ENCODE peak calls at places on chromosome 14, in nine cellular contexts. One of them, this sample, is unnamed.

GRCh38 chr14:73342670-73343069 is 105.4 kb downstream of the PAPLN start:
- DNase-seq in A673: no peak
- DNase-seq in HepG2: no peak
- DNase-seq in suprapubic skin: no peak
- DNase-seq in CD8-positive, alpha-beta memory T cell: no peak
- DNase-seq in transverse colon: no peak
- DNase-seq in aorta: no peak
- DNase-seq in GM23248: no peak
- DNase-seq in heart left ventricle: no peak
- DNase-seq in this sample: no peak

GRCh38 chr14:94880140-94880539 is 110.2 kb upstream of the GSC start:
- DNase-seq in GM23248: no peak
- DNase-seq in CD8-positive, alpha-beta memory T cell: no peak
- DNase-seq in suprapubic skin: no peak
- DNase-seq in transverse colon: no peak
- DNase-seq in A673: no peak
- DNase-seq in heart left ventricle: no peak
- DNase-seq in HepG2: no peak
- DNase-seq in aorta: no peak
- DNase-seq in this sample: no peak

GRCh38 chr14:33280646-33281045 is 342.0 kb downstream of the NPAS3 start:
- DNase-seq in HepG2: no peak
- DNase-seq in transverse colon: no peak
- DNase-seq in aorta: no peak
- DNase-seq in suprapubic skin: no peak
- DNase-seq in heart left ventricle: no peak
- DNase-seq in A673: peak; percentile 69
- DNase-seq in GM23248: peak; percentile 67
- DNase-seq in CD8-positive, alpha-beta memory T cell: no peak
- DNase-seq in this sample: no peak

GRCh38 chr14:86091811-86092210 is 561.9 kb downstream of the FLRT2 start:
- DNase-seq in suprapubic skin: no peak
- DNase-seq in CD8-positive, alpha-beta memory T cell: no peak
- DNase-seq in HepG2: no peak
- DNase-seq in aorta: no peak
- DNase-seq in transverse colon: no peak
- DNase-seq in GM23248: no peak
- DNase-seq in heart left ventricle: no peak
- DNase-seq in A673: no peak
- DNase-seq in this sample: no peak

GRCh38 chr14:68526420-68527105 is 266.3 kb downstream of the ZFP36L1 start:
- DNase-seq in HepG2: no peak
- DNase-seq in GM23248: peak; percentile 67
- DNase-seq in transverse colon: no peak
- DNase-seq in suprapubic skin: peak; percentile 80
- DNase-seq in A673: no peak
- DNase-seq in heart left ventricle: peak; percentile 56
- DNase-seq in aorta: peak; percentile 90
- DNase-seq in CD8-positive, alpha-beta memory T cell: no peak
- DNase-seq in this sample: no peak

GRCh38 chr14:91398707-91399106 is 18.9 kb downstream of the CCDC88C start:
- DNase-seq in HepG2: no peak
- DNase-seq in GM23248: no peak
- DNase-seq in A673: no peak
- DNase-seq in CD8-positive, alpha-beta memory T cell: no peak
- DNase-seq in aorta: no peak
- DNase-seq in heart left ventricle: no peak
- DNase-seq in transverse colon: no peak
- DNase-seq in suprapubic skin: no peak
- DNase-seq in this sample: no peak

GRCh38 chr14:34701808-34702207 is 12.6 kb downstream of the CFL2 start:
- DNase-seq in A673: no peak
- DNase-seq in heart left ventricle: no peak
- DNase-seq in aorta: no peak
- DNase-seq in suprapubic skin: no peak
- DNase-seq in GM23248: no peak
- DNase-seq in transverse colon: no peak
- DNase-seq in CD8-positive, alpha-beta memory T cell: no peak
- DNase-seq in HepG2: no peak
- DNase-seq in this sample: no peak

GRCh38 chr14:41605550-41606248 is 977 bp upstream of the LRFN5 start:
- DNase-seq in aorta: no peak
- DNase-seq in A673: peak; percentile 84
- DNase-seq in heart left ventricle: peak; percentile 21
- DNase-seq in GM23248: peak; percentile 55
- DNase-seq in transverse colon: no peak
- DNase-seq in suprapubic skin: no peak
- DNase-seq in HepG2: no peak
- DNase-seq in CD8-positive, alpha-beta memory T cell: no peak
- DNase-seq in this sample: peak; percentile 69

GRCh38 chr14:71693373-71693772 is 238.9 kb upstream of the RGS6 start:
- DNase-seq in A673: peak; percentile 90
- DNase-seq in CD8-positive, alpha-beta memory T cell: no peak
- DNase-seq in aorta: no peak
- DNase-seq in transverse colon: no peak
- DNase-seq in HepG2: no peak
- DNase-seq in heart left ventricle: no peak
- DNase-seq in GM23248: peak; percentile 92
- DNase-seq in suprapubic skin: no peak
- DNase-seq in this sample: peak; percentile 92

GRCh38 chr14:32977913-32978312 is 39.2 kb downstream of the NPAS3 start:
- DNase-seq in aorta: no peak
- DNase-seq in A673: no peak
- DNase-seq in suprapubic skin: no peak
- DNase-seq in CD8-positive, alpha-beta memory T cell: no peak
- DNase-seq in HepG2: no peak
- DNase-seq in GM23248: no peak
- DNase-seq in transverse colon: no peak
- DNase-seq in heart left ventricle: no peak
- DNase-seq in this sample: no peak

GRCh38 chr14:60710506-60710905 is 13.6 kb downstream of the SIX4 start:
- DNase-seq in heart left ventricle: no peak
- DNase-seq in suprapubic skin: no peak
- DNase-seq in HepG2: no peak
- DNase-seq in CD8-positive, alpha-beta memory T cell: no peak
- DNase-seq in A673: no peak
- DNase-seq in GM23248: no peak
- DNase-seq in aorta: no peak
- DNase-seq in transverse colon: no peak
- DNase-seq in this sample: no peak

GRCh38 chr14:100879782-100880181 is 23.7 kb downstream of the RTL1 start:
- DNase-seq in A673: no peak
- DNase-seq in suprapubic skin: no peak
- DNase-seq in CD8-positive, alpha-beta memory T cell: no peak
- DNase-seq in HepG2: no peak
- DNase-seq in transverse colon: no peak
- DNase-seq in GM23248: no peak
- DNase-seq in heart left ventricle: peak; percentile 2
- DNase-seq in aorta: peak; percentile 21
- DNase-seq in this sample: no peak

GRCh38 chr14:71661441-71661840 is 270.8 kb upstream of the RGS6 start:
- DNase-seq in suprapubic skin: no peak
- DNase-seq in heart left ventricle: no peak
- DNase-seq in aorta: no peak
- DNase-seq in HepG2: no peak
- DNase-seq in CD8-positive, alpha-beta memory T cell: no peak
- DNase-seq in A673: no peak
- DNase-seq in GM23248: no peak
- DNase-seq in transverse colon: no peak
- DNase-seq in this sample: no peak

GRCh38 chr14:99270491-99271287 is 1.3 kb downstream of the BCL11B start:
- DNase-seq in A673: peak; percentile 69
- DNase-seq in suprapubic skin: peak; percentile 79
- DNase-seq in GM23248: peak; percentile 9
- DNase-seq in aorta: no peak
- DNase-seq in HepG2: no peak
- DNase-seq in CD8-positive, alpha-beta memory T cell: peak; percentile 41
- DNase-seq in heart left ventricle: no peak
- DNase-seq in transverse colon: no peak
- DNase-seq in this sample: no peak

DNA sequence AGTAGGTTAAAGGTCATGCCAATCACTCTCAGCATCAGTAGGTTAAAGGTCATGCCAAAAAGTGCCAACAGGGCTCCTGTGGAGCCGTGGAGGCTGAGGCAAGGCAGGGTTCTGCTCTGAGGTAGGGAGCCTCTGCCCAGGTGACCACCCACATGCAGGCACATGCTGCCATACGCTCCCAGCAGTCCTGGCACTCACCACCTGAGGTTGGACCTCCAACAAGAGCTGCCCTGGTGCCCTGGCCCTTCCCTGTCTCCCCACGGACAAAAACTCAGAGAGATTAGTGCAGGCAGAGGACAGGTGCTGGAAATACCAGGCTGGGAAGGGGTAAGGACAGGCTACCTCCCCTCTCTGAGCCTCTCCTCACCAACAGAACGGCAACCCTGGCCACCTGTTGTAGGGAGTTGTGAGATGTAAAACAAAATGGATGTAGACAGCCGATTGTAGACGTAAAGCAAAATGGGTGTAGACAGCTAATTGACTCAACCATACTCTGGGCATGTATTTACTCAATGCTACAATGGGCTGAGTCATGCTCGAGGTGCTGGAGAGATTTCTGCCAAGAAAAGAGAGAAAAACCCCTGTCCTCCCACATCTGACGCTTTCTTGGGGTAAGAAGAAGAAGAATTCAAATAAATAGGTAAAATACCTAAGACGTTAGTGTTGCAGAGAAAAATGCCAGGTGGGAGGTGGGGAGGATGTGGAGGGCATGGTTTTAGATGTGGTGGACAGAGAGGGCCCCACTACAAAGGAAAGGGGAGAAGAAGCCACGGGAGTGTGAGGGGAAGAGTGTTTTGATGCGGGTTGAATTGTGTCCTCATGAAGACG is 32.4 kb downstream of the LTBP2 start:
- DNase-seq in heart left ventricle: peak; percentile 17
- DNase-seq in GM23248: peak; percentile 95
- DNase-seq in CD8-positive, alpha-beta memory T cell: no peak
- DNase-seq in A673: no peak
- DNase-seq in transverse colon: no peak
- DNase-seq in HepG2: peak; percentile 12
- DNase-seq in suprapubic skin: no peak
- DNase-seq in aorta: peak; percentile 37
- DNase-seq in this sample: peak; percentile 87
- H3K4me1 ChIP-seq in heart left ventricle: no peaks in the 10 kb centered on the region
- H3K4me1 ChIP-seq in GM23248: peaks cover 66% of the 10 kb centered on the region
- H3K4me1 ChIP-seq in CD8-positive, alpha-beta memory T cell: peaks cover 5% of the 10 kb centered on the region
- H3K4me1 ChIP-seq in A673: no peaks in the 10 kb centered on the region
- H3K4me1 ChIP-seq in transverse colon: peaks cover 4% of the 10 kb centered on the region
- H3K4me1 ChIP-seq in HepG2: peaks cover 14% of the 10 kb centered on the region
- H3K4me1 ChIP-seq in suprapubic skin: peaks cover 52% of the 10 kb centered on the region
- H3K4me1 ChIP-seq in aorta: no peaks in the 10 kb centered on the region
- H3K4me1 ChIP-seq in this sample: peaks cover 17% of the 10 kb centered on the region

GRCh38 chr14:76950043-76951020 is 78.2 kb downstream of the IRF2BPL start:
- DNase-seq in heart left ventricle: no peak
- DNase-seq in transverse colon: no peak
- DNase-seq in HepG2: no peak
- DNase-seq in aorta: peak; percentile 18
- DNase-seq in A673: no peak
- DNase-seq in GM23248: peak; percentile 80
- DNase-seq in suprapubic skin: no peak
- DNase-seq in CD8-positive, alpha-beta memory T cell: no peak
- DNase-seq in this sample: peak; percentile 58
- H3K4me1 ChIP-seq in heart left ventricle: peaks cover 11% of the 10 kb centered on the region
- H3K4me1 ChIP-seq in transverse colon: peaks cover 46% of the 10 kb centered on the region
- H3K4me1 ChIP-seq in HepG2: peaks cover 87% of the 10 kb centered on the region
- H3K4me1 ChIP-seq in aorta: no peaks in the 10 kb centered on the region
- H3K4me1 ChIP-seq in A673: peaks cover 67% of the 10 kb centered on the region
- H3K4me1 ChIP-seq in GM23248: peaks cover 58% of the 10 kb centered on the region
- H3K4me1 ChIP-seq in suprapubic skin: peaks cover 66% of the 10 kb centered on the region
- H3K4me1 ChIP-seq in CD8-positive, alpha-beta memory T cell: peaks cover 35% of the 10 kb centered on the region
- H3K4me1 ChIP-seq in this sample: peaks cover 15% of the 10 kb centered on the region

GRCh38 chr14:22847661-22848341 is 11.4 kb downstream of the MMP14 start:
- DNase-seq in aorta: peak; percentile 55
- DNase-seq in heart left ventricle: peak; percentile 35
- DNase-seq in A673: no peak
- DNase-seq in CD8-positive, alpha-beta memory T cell: no peak
- DNase-seq in HepG2: no peak
- DNase-seq in transverse colon: no peak
- DNase-seq in GM23248: peak; percentile 83
- DNase-seq in suprapubic skin: no peak
- DNase-seq in this sample: peak; percentile 75

GRCh38 chr14:22849212-22849819 is 12.9 kb downstream of the MMP14 start:
- DNase-seq in A673: no peak
- DNase-seq in suprapubic skin: peak; percentile 89
- DNase-seq in heart left ventricle: peak; percentile 66
- DNase-seq in transverse colon: peak; percentile 29
- DNase-seq in aorta: peak; percentile 81
- DNase-seq in CD8-positive, alpha-beta memory T cell: no peak
- DNase-seq in GM23248: peak; percentile 83
- DNase-seq in HepG2: no peak
- DNase-seq in this sample: peak; percentile 86

GRCh38 chr14:22846811-22847307 is 10.5 kb downstream of the MMP14 start:
- DNase-seq in GM23248: no peak
- DNase-seq in transverse colon: no peak
- DNase-seq in aorta: no peak
- DNase-seq in heart left ventricle: no peak
- DNase-seq in CD8-positive, alpha-beta memory T cell: no peak
- DNase-seq in suprapubic skin: no peak
- DNase-seq in A673: no peak
- DNase-seq in HepG2: no peak
- DNase-seq in this sample: no peak

GRCh38 chr14:22845821-22846625 is 9.6 kb downstream of the MMP14 start:
- DNase-seq in GM23248: peak; percentile 25
- DNase-seq in aorta: no peak
- DNase-seq in A673: no peak
- DNase-seq in suprapubic skin: no peak
- DNase-seq in transverse colon: no peak
- DNase-seq in heart left ventricle: no peak
- DNase-seq in HepG2: no peak
- DNase-seq in CD8-positive, alpha-beta memory T cell: no peak
- DNase-seq in this sample: no peak

GRCh38 chr14:22848391-22849164 is 12.2 kb downstream of the MMP14 start:
- DNase-seq in suprapubic skin: peak; percentile 92
- DNase-seq in A673: peak; percentile 74
- DNase-seq in GM23248: peak; percentile 88
- DNase-seq in HepG2: no peak
- DNase-seq in CD8-positive, alpha-beta memory T cell: no peak
- DNase-seq in aorta: peak; percentile 93
- DNase-seq in heart left ventricle: peak; percentile 74
- DNase-seq in transverse colon: peak; percentile 56
- DNase-seq in this sample: no peak
- H3K4me1 ChIP-seq in suprapubic skin: peaks cover 88% of the 10 kb centered on the region
- H3K4me1 ChIP-seq in A673: peaks cover 25% of the 10 kb centered on the region
- H3K4me1 ChIP-seq in GM23248: peaks cover 67% of the 10 kb centered on the region
- H3K4me1 ChIP-seq in HepG2: peaks cover 31% of the 10 kb centered on the region
- H3K4me1 ChIP-seq in CD8-positive, alpha-beta memory T cell: peaks cover 10% of the 10 kb centered on the region
- H3K4me1 ChIP-seq in aorta: no peaks in the 10 kb centered on the region
- H3K4me1 ChIP-seq in heart left ventricle: peaks cover 3% of the 10 kb centered on the region
- H3K4me1 ChIP-seq in transverse colon: peaks cover 57% of the 10 kb centered on the region
- H3K4me1 ChIP-seq in this sample: no peaks in the 10 kb centered on the region

GRCh38 chr14:58665773-58666500 is 28.2 kb downstream of the DACT1 start:
- DNase-seq in CD8-positive, alpha-beta memory T cell: no peak
- DNase-seq in GM23248: peak; percentile 14
- DNase-seq in suprapubic skin: no peak
- DNase-seq in aorta: no peak
- DNase-seq in transverse colon: no peak
- DNase-seq in heart left ventricle: no peak
- DNase-seq in HepG2: no peak
- DNase-seq in A673: no peak
- DNase-seq in this sample: no peak
- H3K4me1 ChIP-seq in CD8-positive, alpha-beta memory T cell: peaks cover 23% of the 10 kb centered on the region
- H3K4me1 ChIP-seq in GM23248: peaks cover 14% of the 10 kb centered on the region
- H3K4me1 ChIP-seq in suprapubic skin: peaks cover 5% of the 10 kb centered on the region
- H3K4me1 ChIP-seq in aorta: no peaks in the 10 kb centered on the region
- H3K4me1 ChIP-seq in transverse colon: peaks cover 6% of the 10 kb centered on the region
- H3K4me1 ChIP-seq in heart left ventricle: no peaks in the 10 kb centered on the region
- H3K4me1 ChIP-seq in HepG2: no peaks in the 10 kb centered on the region
- H3K4me1 ChIP-seq in A673: peaks cover 4% of the 10 kb centered on the region
- H3K4me1 ChIP-seq in this sample: peaks cover 84% of the 10 kb centered on the region

This sample was measured in cardiac muscle cell.